ENCODE peak calls at places on chromosomes 7 and 10, in four cellular contexts. P is mesendoderm, F is HCT116, Y is Karpas-422. B is an unnamed sample.

GRCh38 chr7:149196705-149197171 is 1.4 kb downstream of the ZNF282 start:
- DNase-seq in Y (no peak), P (peak; percentile 49), F (no peak), B (peak; percentile 33)

GRCh38 chr10:18449631-18450030 is 201.8 kb downstream of the NSUN6 start:
- DNase-seq in F (no peak), Y (no peak), P (no peak), B (no peak)

GRCh38 chr10:54137396-54137795 is 663.6 kb downstream of the PCDH15 start:
- DNase-seq in F (no peak), Y (no peak), P (no peak), B (no peak)

GRCh38 chr10:48604408-48605263 is at the start of gene ARHGAP22:
- DNase-seq in F (no peak), P (no peak), Y (peak; percentile 59), B (peak; percentile 31)

GRCh38 chr7:22563621-22564241 is 63.7 kb upstream of the STEAP1B start:
- DNase-seq in Y (no peak), F (no peak), P (peak; percentile 77), B (peak; percentile 76)

GRCh38 chr7:7384228-7384627 is 151.4 kb downstream of the COL28A1 start:
- DNase-seq in F (no peak), P (no peak), Y (no peak), B (no peak)

GRCh38 chr10:131626274-131626673 is 274.5 kb upstream of the PPP2R2D start:
- DNase-seq in Y (no peak), P (no peak), F (no peak), B (no peak)

GRCh38 chr10:8092428-8092827 is 37.9 kb downstream of the GATA3 start:
- DNase-seq in F (no peak), Y (no peak), P (no peak), B (no peak)

GRCh38 chr7:87920578-87920977 is 13.5 kb upstream of the ADAM22 start:
- DNase-seq in Y (no peak), P (peak; percentile 55), F (no peak), B (no peak)

GRCh38 chr10:35012781-35013180 is 77.4 kb downstream of the CUL2 start:
- DNase-seq in F (no peak), P (peak; percentile 49), Y (no peak), B (no peak)

GRCh38 chr7:134513169-134513752 is 14.1 kb upstream of the AKR1B10 start:
- DNase-seq in Y (peak; percentile 80), F (no peak), P (peak; percentile 67), B (peak; percentile 58)

GRCh38 chr7:84139986-84140729 is 54.4 kb downstream of the SEMA3A start:
- DNase-seq in F (no peak), P (no peak), Y (no peak), B (no peak)

GRCh38 chr10:43679509-43679908 is 30.8 kb upstream of the ZNF32 start:
- DNase-seq in Y (no peak), F (no peak), P (no peak), B (no peak)

GRCh38 chr7:66452165-66452564 is 176.5 kb upstream of the KCTD7 start:
- DNase-seq in P (no peak), Y (no peak), F (no peak), B (no peak)

GRCh38 chr7:107405559-107405958 is 64.3 kb upstream of the GPR22 start:
- DNase-seq in F (peak; percentile 18), Y (no peak), P (no peak), B (no peak)

GRCh38 chr10:67072654-67073053 is 146.8 kb downstream of the LRRTM3 start:
- DNase-seq in P (no peak), F (no peak), Y (no peak), B (no peak)

GRCh38 chr10:67079126-67079525 is 153.3 kb downstream of the LRRTM3 start:
- DNase-seq in P (no peak), F (no peak), Y (no peak), B (no peak)

GRCh38 chr10:67075381-67076001 is 149.7 kb downstream of the LRRTM3 start:
- DNase-seq in Y (no peak), P (no peak), F (no peak), B (no peak)

GRCh38 chr10:67077376-67077775 is 151.5 kb downstream of the LRRTM3 start:
- DNase-seq in Y (no peak), F (no peak), P (no peak), B (no peak)

DNA sequence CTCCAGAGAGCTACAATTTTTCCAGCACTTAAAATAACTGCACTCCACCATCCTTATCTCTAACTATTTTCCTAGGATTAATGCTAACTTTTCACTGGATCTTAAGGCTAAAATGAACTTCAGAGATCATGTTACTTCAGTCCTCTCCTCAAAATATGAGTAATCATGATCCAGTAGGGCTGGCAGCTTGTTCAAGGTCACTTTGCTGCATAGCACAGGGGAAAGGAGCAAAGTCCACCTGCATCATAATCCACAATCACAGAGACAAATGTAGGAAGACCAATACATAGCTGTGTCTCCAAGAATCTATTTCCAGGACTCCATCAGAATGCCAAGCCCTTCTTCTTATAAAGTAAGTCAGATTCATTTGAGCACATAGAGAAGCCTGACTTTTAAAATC is 150.3 kb downstream of the LRRTM3 start:
- DNase-seq in F (no peak), Y (no peak), P (no peak), B (no peak)
- H3K4me3 ChIP-seq in F (no peak overlapping the region), Y (no peak overlapping the region), P (no peak overlapping the region), B (no peak overlapping the region)

GRCh38 chr7:13991791-13992620 is 2.5 kb upstream of the ETV1 start:
- DNase-seq in F (no peak), P (peak; percentile 3), Y (no peak), B (no peak)

GRCh38 chr7:13992621-13992982 is 3.1 kb upstream of the ETV1 start:
- DNase-seq in P (no peak), Y (no peak), F (no peak), B (no peak)

GRCh38 chr7:13990319-13990983 is 985 bp upstream of the ETV1 start:
- DNase-seq in F (no peak), P (peak; percentile 94), Y (peak; percentile 45), B (peak; percentile 40)

GRCh38 chr7:13989944-13990295 is 454 bp upstream of the ETV1 start:
- DNase-seq in Y (no peak), F (no peak), P (no peak), B (no peak)

GRCh38 chr7:13990984-13991790 is 1.7 kb upstream of the ETV1 start:
- DNase-seq in Y (no peak), F (peak; percentile 79), P (peak; percentile 99), B (peak; percentile 87)
- H3K4me3 ChIP-seq in Y (no peak overlapping the region), F (peak overlapping the region; percentile 53), P (peak overlapping the region; percentile 29), B (peak overlapping the region; percentile 58)

GRCh38 chr10:69868821-69869220 is 67.1 kb downstream of the COL13A1 start:
- DNase-seq in F (no peak), P (no peak), Y (no peak), B (no peak)
- H3K4me3 ChIP-seq in F (peak overlapping the region; percentile 34), P (no peak overlapping the region), Y (no peak overlapping the region), B (no peak overlapping the region)

DNA sequence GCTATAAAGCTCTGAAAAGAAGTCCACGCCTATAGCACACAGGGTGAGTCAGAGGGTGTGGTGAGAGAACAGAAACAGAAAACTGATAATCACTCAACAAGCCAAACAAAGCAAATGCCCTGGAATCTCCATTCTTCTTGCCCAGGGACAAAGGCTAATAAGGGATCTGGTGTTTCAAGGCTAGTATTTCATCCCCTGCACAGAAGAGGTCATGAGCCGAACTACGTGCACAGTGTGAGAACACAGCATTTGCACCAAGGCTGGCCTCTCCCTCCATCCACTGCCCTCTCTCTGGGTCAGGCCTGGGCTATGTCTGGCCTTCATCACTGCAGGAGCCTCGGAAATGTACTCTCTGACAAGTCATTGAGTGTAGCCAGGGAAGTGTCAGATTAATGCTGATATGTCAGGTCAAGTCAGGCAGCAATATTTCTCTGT is 42.7 kb downstream of the PRR15 start:
- DNase-seq in P (no peak), Y (no peak), F (no peak), B (no peak)
- H3K4me3 ChIP-seq in P (no peak overlapping the region), Y (no peak overlapping the region), F (no peak overlapping the region), B (no peak overlapping the region)

GRCh38 chr7:43625453-43625852 is 42.5 kb downstream of the STK17A start:
- DNase-seq in F (no peak), Y (peak; percentile 62), P (peak; percentile 50), B (peak; percentile 76)
- H3K4me3 ChIP-seq in F (no peak overlapping the region), Y (no peak overlapping the region), P (no peak overlapping the region), B (no peak overlapping the region)